ENCODE peak calls at places on chromosomes 12 and 14, in ten cellular contexts. One of them, this sample, is unnamed.

GRCh38 chr12:50842637-50843493 is at the start of gene TMPRSS12:
- DNase-seq in Peyer's patch: no peak
- DNase-seq in heart left ventricle: no peak
- DNase-seq in HCT116: no peak
- DNase-seq in IMR-90: no peak
- DNase-seq in ovary: peak; percentile 32
- DNase-seq in esophagus squamous epithelium: no peak
- DNase-seq in GM10248: no peak
- DNase-seq in Calu3: peak; percentile 48
- DNase-seq in thoracic aorta: no peak
- DNase-seq in this sample: no peak

GRCh38 chr12:59626382-59626781 is 30.6 kb downstream of the SLC16A7 start:
- DNase-seq in GM10248: no peak
- DNase-seq in IMR-90: peak; percentile 40
- DNase-seq in heart left ventricle: no peak
- DNase-seq in ovary: no peak
- DNase-seq in Calu3: no peak
- DNase-seq in HCT116: no peak
- DNase-seq in esophagus squamous epithelium: no peak
- DNase-seq in Peyer's patch: no peak
- DNase-seq in thoracic aorta: no peak
- DNase-seq in this sample: no peak

GRCh38 chr12:77943466-77943865 is 112.8 kb downstream of the NAV3 start:
- DNase-seq in esophagus squamous epithelium: no peak
- DNase-seq in GM10248: no peak
- DNase-seq in ovary: no peak
- DNase-seq in HCT116: peak; percentile 43
- DNase-seq in Peyer's patch: no peak
- DNase-seq in IMR-90: peak; percentile 87
- DNase-seq in heart left ventricle: no peak
- DNase-seq in Calu3: no peak
- DNase-seq in thoracic aorta: no peak
- DNase-seq in this sample: no peak

GRCh38 chr12:25089738-25090137 is 105.2 kb downstream of the DNAI7 start:
- DNase-seq in HCT116: no peak
- DNase-seq in IMR-90: no peak
- DNase-seq in GM10248: no peak
- DNase-seq in Calu3: no peak
- DNase-seq in ovary: no peak
- DNase-seq in Peyer's patch: no peak
- DNase-seq in heart left ventricle: no peak
- DNase-seq in thoracic aorta: no peak
- DNase-seq in esophagus squamous epithelium: no peak
- DNase-seq in this sample: no peak

GRCh38 chr14:96145116-96145864 is 59.3 kb upstream of the BDKRB2 start:
- DNase-seq in Peyer's patch: no peak
- DNase-seq in IMR-90: peak; percentile 91
- DNase-seq in thoracic aorta: no peak
- DNase-seq in GM10248: no peak
- DNase-seq in Calu3: no peak
- DNase-seq in heart left ventricle: no peak
- DNase-seq in HCT116: no peak
- DNase-seq in ovary: no peak
- DNase-seq in esophagus squamous epithelium: no peak
- DNase-seq in this sample: no peak

GRCh38 chr14:90444077-90444696 is 47.4 kb downstream of the CALM1 start:
- DNase-seq in IMR-90: no peak
- DNase-seq in ovary: no peak
- DNase-seq in thoracic aorta: no peak
- DNase-seq in GM10248: no peak
- DNase-seq in Calu3: peak; percentile 72
- DNase-seq in heart left ventricle: no peak
- DNase-seq in HCT116: no peak
- DNase-seq in esophagus squamous epithelium: no peak
- DNase-seq in Peyer's patch: no peak
- DNase-seq in this sample: no peak

GRCh38 chr12:130031571-130032189 is 127.9 kb upstream of the TMEM132D start:
- DNase-seq in Calu3: peak; percentile 65
- DNase-seq in heart left ventricle: no peak
- DNase-seq in HCT116: no peak
- DNase-seq in ovary: no peak
- DNase-seq in GM10248: peak; percentile 65
- DNase-seq in IMR-90: no peak
- DNase-seq in thoracic aorta: no peak
- DNase-seq in Peyer's patch: peak; percentile 73
- DNase-seq in esophagus squamous epithelium: no peak
- DNase-seq in this sample: peak; percentile 36

GRCh38 chr12:109621864-109622485 is 48.4 kb downstream of the MVK start:
- DNase-seq in thoracic aorta: no peak
- DNase-seq in IMR-90: no peak
- DNase-seq in HCT116: no peak
- DNase-seq in ovary: no peak
- DNase-seq in Peyer's patch: no peak
- DNase-seq in GM10248: no peak
- DNase-seq in esophagus squamous epithelium: no peak
- DNase-seq in Calu3: no peak
- DNase-seq in heart left ventricle: no peak
- DNase-seq in this sample: no peak

GRCh38 chr12:95784886-95785285 is 5.7 kb downstream of the NTN4 start:
- DNase-seq in esophagus squamous epithelium: no peak
- DNase-seq in Peyer's patch: no peak
- DNase-seq in GM10248: no peak
- DNase-seq in heart left ventricle: no peak
- DNase-seq in Calu3: no peak
- DNase-seq in IMR-90: no peak
- DNase-seq in HCT116: no peak
- DNase-seq in thoracic aorta: no peak
- DNase-seq in ovary: no peak
- DNase-seq in this sample: no peak

GRCh38 chr12:110809149-110809548 is 37.6 kb upstream of the CCDC63 start:
- DNase-seq in ovary: no peak
- DNase-seq in HCT116: no peak
- DNase-seq in GM10248: no peak
- DNase-seq in thoracic aorta: no peak
- DNase-seq in Calu3: no peak
- DNase-seq in esophagus squamous epithelium: no peak
- DNase-seq in Peyer's patch: peak; percentile 62
- DNase-seq in heart left ventricle: no peak
- DNase-seq in IMR-90: no peak
- DNase-seq in this sample: no peak

GRCh38 chr12:43816168-43816567 is 10.1 kb upstream of the TWF1 start:
- DNase-seq in HCT116: no peak
- DNase-seq in esophagus squamous epithelium: no peak
- DNase-seq in IMR-90: peak; percentile 20
- DNase-seq in Peyer's patch: no peak
- DNase-seq in Calu3: no peak
- DNase-seq in GM10248: no peak
- DNase-seq in thoracic aorta: no peak
- DNase-seq in ovary: no peak
- DNase-seq in heart left ventricle: no peak
- DNase-seq in this sample: no peak

GRCh38 chr12:43815416-43815815 is 9.3 kb upstream of the TWF1 start:
- DNase-seq in heart left ventricle: no peak
- DNase-seq in GM10248: no peak
- DNase-seq in Peyer's patch: no peak
- DNase-seq in esophagus squamous epithelium: no peak
- DNase-seq in HCT116: no peak
- DNase-seq in Calu3: no peak
- DNase-seq in IMR-90: no peak
- DNase-seq in ovary: no peak
- DNase-seq in thoracic aorta: no peak
- DNase-seq in this sample: no peak

GRCh38 chr12:43807361-43807760 is 1.2 kb upstream of the TWF1 start:
- DNase-seq in esophagus squamous epithelium: no peak
- DNase-seq in heart left ventricle: no peak
- DNase-seq in Peyer's patch: no peak
- DNase-seq in IMR-90: no peak
- DNase-seq in thoracic aorta: no peak
- DNase-seq in HCT116: no peak
- DNase-seq in Calu3: no peak
- DNase-seq in ovary: no peak
- DNase-seq in GM10248: no peak
- DNase-seq in this sample: no peak

GRCh38 chr12:43812926-43813325 is 6.8 kb upstream of the TWF1 start:
- DNase-seq in Peyer's patch: no peak
- DNase-seq in ovary: no peak
- DNase-seq in GM10248: no peak
- DNase-seq in IMR-90: peak; percentile 53
- DNase-seq in esophagus squamous epithelium: no peak
- DNase-seq in Calu3: no peak
- DNase-seq in HCT116: no peak
- DNase-seq in thoracic aorta: no peak
- DNase-seq in heart left ventricle: no peak
- DNase-seq in this sample: no peak

DNA sequence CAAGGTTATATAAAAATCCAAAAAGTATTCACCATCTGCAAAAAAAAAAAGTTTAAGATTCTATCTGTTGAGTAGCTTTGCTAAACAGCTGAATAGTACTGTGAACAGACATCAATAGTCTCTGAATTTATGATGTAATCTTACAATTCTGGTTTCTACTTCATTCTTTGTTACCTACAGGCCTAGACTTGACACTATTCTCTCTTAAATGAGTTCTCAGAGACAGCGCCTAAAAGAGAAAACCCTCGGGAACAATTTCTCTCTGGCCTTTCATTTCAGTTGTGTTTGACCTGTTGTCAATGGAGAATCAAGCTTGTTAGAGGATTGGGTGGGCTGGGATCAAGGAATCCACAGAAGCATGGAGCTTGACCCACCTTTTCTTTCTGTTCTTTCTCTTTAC is 5.9 kb upstream of the TWF1 start:
- DNase-seq in thoracic aorta: no peak
- DNase-seq in Peyer's patch: no peak
- DNase-seq in Calu3: no peak
- DNase-seq in GM10248: no peak
- DNase-seq in HCT116: no peak
- DNase-seq in esophagus squamous epithelium: no peak
- DNase-seq in IMR-90: no peak
- DNase-seq in ovary: no peak
- DNase-seq in heart left ventricle: no peak
- DNase-seq in this sample: no peak
- TF ChIP-seq CTCF in thoracic aorta: no peak
- TF ChIP-seq CTCF in Peyer's patch: no peak
- TF ChIP-seq CTCF in Calu3: no peak
- TF ChIP-seq CTCF in GM10248: no peak
- TF ChIP-seq CTCF in HCT116: no peak
- TF ChIP-seq CTCF in esophagus squamous epithelium: no peak
- TF ChIP-seq CTCF in IMR-90: no peak
- TF ChIP-seq CTCF in ovary: no peak
- TF ChIP-seq CTCF in heart left ventricle: no peak
- TF ChIP-seq CTCF in this sample: no peak

DNA sequence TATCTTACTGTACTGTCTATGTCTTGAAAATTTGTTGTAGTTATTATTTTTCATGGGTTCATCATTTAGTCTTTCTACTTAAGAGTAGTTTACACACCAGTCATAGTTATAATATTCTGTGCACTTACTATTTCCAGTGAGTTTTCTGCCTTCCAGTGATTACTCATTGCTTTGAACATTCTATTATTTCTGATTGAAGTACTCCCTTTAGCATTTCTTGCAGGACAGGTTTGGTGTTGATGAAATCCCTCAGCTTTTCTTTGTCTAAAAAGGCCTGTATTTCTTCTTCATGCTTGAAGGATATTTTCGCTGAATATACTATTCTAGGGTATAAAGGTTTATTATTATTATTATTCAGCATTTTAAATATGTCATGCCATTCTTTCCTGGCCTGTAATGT is 66.8 kb downstream of the TSPAN8 start:
- DNase-seq in heart left ventricle: no peak
- DNase-seq in ovary: no peak
- DNase-seq in esophagus squamous epithelium: no peak
- DNase-seq in thoracic aorta: no peak
- DNase-seq in GM10248: no peak
- DNase-seq in HCT116: no peak
- DNase-seq in Peyer's patch: no peak
- DNase-seq in IMR-90: no peak
- DNase-seq in Calu3: no peak
- DNase-seq in this sample: no peak
- TF ChIP-seq CTCF in heart left ventricle: no peak
- TF ChIP-seq CTCF in ovary: no peak
- TF ChIP-seq CTCF in esophagus squamous epithelium: no peak
- TF ChIP-seq CTCF in thoracic aorta: no peak
- TF ChIP-seq CTCF in GM10248: no peak
- TF ChIP-seq CTCF in HCT116: no peak
- TF ChIP-seq CTCF in Peyer's patch: no peak
- TF ChIP-seq CTCF in IMR-90: no peak
- TF ChIP-seq CTCF in Calu3: no peak
- TF ChIP-seq CTCF in this sample: no peak

GRCh38 chr14:75980856-75981255 is 939 bp downstream of the TGFB3 start:
- DNase-seq in esophagus squamous epithelium: no peak
- DNase-seq in ovary: peak; percentile 42
- DNase-seq in Peyer's patch: no peak
- DNase-seq in heart left ventricle: peak; percentile 37
- DNase-seq in IMR-90: no peak
- DNase-seq in Calu3: no peak
- DNase-seq in GM10248: no peak
- DNase-seq in thoracic aorta: no peak
- DNase-seq in HCT116: no peak
- DNase-seq in this sample: no peak

GRCh38 chr14:75981426-75981825 is 369 bp downstream of the TGFB3 start:
- DNase-seq in HCT116: no peak
- DNase-seq in Calu3: no peak
- DNase-seq in GM10248: peak; percentile 87
- DNase-seq in esophagus squamous epithelium: no peak
- DNase-seq in thoracic aorta: no peak
- DNase-seq in heart left ventricle: no peak
- DNase-seq in Peyer's patch: no peak
- DNase-seq in ovary: peak; percentile 39
- DNase-seq in IMR-90: no peak
- DNase-seq in this sample: no peak

GRCh38 chr14:75984674-75985073 is 889 bp upstream of the IFT43 start:
- DNase-seq in IMR-90: no peak
- DNase-seq in esophagus squamous epithelium: no peak
- DNase-seq in ovary: no peak
- DNase-seq in Calu3: no peak
- DNase-seq in heart left ventricle: no peak
- DNase-seq in HCT116: no peak
- DNase-seq in thoracic aorta: no peak
- DNase-seq in GM10248: no peak
- DNase-seq in Peyer's patch: no peak
- DNase-seq in this sample: no peak

GRCh38 chr14:75981826-75982723 is at the start of gene TGFB3:
- DNase-seq in ovary: peak; percentile 90
- DNase-seq in Peyer's patch: peak; percentile 91
- DNase-seq in esophagus squamous epithelium: no peak
- DNase-seq in IMR-90: peak; percentile 93
- DNase-seq in thoracic aorta: peak; percentile 62
- DNase-seq in heart left ventricle: peak; percentile 83
- DNase-seq in GM10248: peak; percentile 82
- DNase-seq in HCT116: peak; percentile 51
- DNase-seq in Calu3: peak; percentile 81
- DNase-seq in this sample: peak; percentile 83

GRCh38 chr14:75982724-75983358 is 1.0 kb upstream of the TGFB3 start:
- DNase-seq in Peyer's patch: peak; percentile 58
- DNase-seq in esophagus squamous epithelium: no peak
- DNase-seq in GM10248: no peak
- DNase-seq in HCT116: no peak
- DNase-seq in IMR-90: peak; percentile 61
- DNase-seq in heart left ventricle: peak; percentile 85
- DNase-seq in Calu3: no peak
- DNase-seq in ovary: peak; percentile 85
- DNase-seq in thoracic aorta: no peak
- DNase-seq in this sample: no peak
- TF ChIP-seq CTCF in Peyer's patch: no peak
- TF ChIP-seq CTCF in esophagus squamous epithelium: no peak
- TF ChIP-seq CTCF in GM10248: no peak
- TF ChIP-seq CTCF in HCT116: no peak
- TF ChIP-seq CTCF in IMR-90: no peak
- TF ChIP-seq CTCF in heart left ventricle: no peak
- TF ChIP-seq CTCF in Calu3: no peak
- TF ChIP-seq CTCF in ovary: no peak
- TF ChIP-seq CTCF in thoracic aorta: no peak
- TF ChIP-seq CTCF in this sample: no peak

GRCh38 chr12:65278576-65279386 is at the start of gene MSRB3:
- DNase-seq in Peyer's patch: peak; percentile 59
- DNase-seq in thoracic aorta: peak; percentile 21
- DNase-seq in ovary: peak; percentile 83
- DNase-seq in GM10248: peak; percentile 73
- DNase-seq in heart left ventricle: peak; percentile 87
- DNase-seq in HCT116: peak; percentile 19
- DNase-seq in Calu3: peak; percentile 61
- DNase-seq in IMR-90: peak; percentile 70
- DNase-seq in esophagus squamous epithelium: no peak
- DNase-seq in this sample: peak; percentile 73
- TF ChIP-seq CTCF in Peyer's patch: no peak
- TF ChIP-seq CTCF in thoracic aorta: peak; percentile 35
- TF ChIP-seq CTCF in ovary: peak; percentile 11
- TF ChIP-seq CTCF in GM10248: peak; percentile 19
- TF ChIP-seq CTCF in heart left ventricle: no peak
- TF ChIP-seq CTCF in HCT116: no peak
- TF ChIP-seq CTCF in Calu3: no peak
- TF ChIP-seq CTCF in IMR-90: no peak
- TF ChIP-seq CTCF in esophagus squamous epithelium: no peak
- TF ChIP-seq CTCF in this sample: no peak

This sample was measured in endothelial cell.